ENCODE peak calls at places on chromosomes 16 and 17, in ten cellular contexts. Z, F, D, L, V, E, I, W, G and A are unnamed samples.

GRCh38 chr17:4766199-4766598 is 5.5 kb upstream of the TM4SF5 start:
- DNase-seq in I (no peak), L (no peak), V (no peak), G (peak), W (no peak), F (no peak), E (no peak), D (no peak), Z (no peak), A (no peak)

GRCh38 chr17:60970741-60971140 is 293.1 kb downstream of the BCAS3 start:
- DNase-seq in W (no peak), I (no peak), F (no peak), Z (no peak), G (no peak), V (no peak), D (no peak), E (no peak), L (no peak), A (no peak)

GRCh38 chr16:3611145-3611977 is at the start of gene SLX4:
- DNase-seq in G (peak), I (peak), W (peak), E (peak), F (peak), D (peak), V (peak), Z (peak), L (peak), A (peak)

GRCh38 chr16:49462356-49462988 is 88.9 kb downstream of the C16orf78 start:
- DNase-seq in D (no peak), G (no peak), E (no peak), I (no peak), V (no peak), L (peak), Z (no peak), F (no peak), W (no peak), A (no peak)

GRCh38 chr16:200388-200787 is 20.1 kb downstream of the HBQ1 start:
- DNase-seq in F (no peak), D (peak), Z (peak), L (no peak), E (peak), V (peak), I (no peak), G (no peak), W (peak), A (no peak)

GRCh38 chr16:75460441-75460840 is 4.0 kb downstream of the TMEM170A start:
- DNase-seq in W (no peak), G (no peak), L (no peak), I (no peak), F (peak), E (no peak), V (no peak), Z (no peak), D (no peak), A (no peak)

GRCh38 chr17:8056232-8056975 is 17.5 kb downstream of the ALOX15B start:
- DNase-seq in F (no peak), D (peak), V (peak), E (peak), L (peak), Z (peak), I (no peak), G (peak), W (peak), A (no peak)

GRCh38 chr16:59355704-59356103 is 621.6 kb upstream of the GOT2 start:
- DNase-seq in F (peak), I (no peak), D (no peak), V (no peak), Z (no peak), E (no peak), G (no peak), W (no peak), L (no peak), A (no peak)

GRCh38 chr17:48555183-48555615 is 10.3 kb upstream of the HOXB2 start:
- DNase-seq in I (no peak), Z (peak), G (no peak), D (peak), L (peak), F (no peak), E (peak), V (peak), W (peak), A (no peak)

GRCh38 chr16:85300451-85300968 is 188.2 kb upstream of the CIBAR2 start:
- DNase-seq in G (no peak), W (no peak), E (no peak), D (no peak), I (no peak), F (no peak), Z (no peak), L (no peak), V (no peak), A (no peak)

GRCh38 chr16:27304881-27305280 is 8.9 kb upstream of the IL4R start:
- DNase-seq in F (no peak), Z (no peak), G (no peak), W (no peak), D (no peak), E (peak), V (no peak), L (no peak), I (no peak), A (no peak)

DNA sequence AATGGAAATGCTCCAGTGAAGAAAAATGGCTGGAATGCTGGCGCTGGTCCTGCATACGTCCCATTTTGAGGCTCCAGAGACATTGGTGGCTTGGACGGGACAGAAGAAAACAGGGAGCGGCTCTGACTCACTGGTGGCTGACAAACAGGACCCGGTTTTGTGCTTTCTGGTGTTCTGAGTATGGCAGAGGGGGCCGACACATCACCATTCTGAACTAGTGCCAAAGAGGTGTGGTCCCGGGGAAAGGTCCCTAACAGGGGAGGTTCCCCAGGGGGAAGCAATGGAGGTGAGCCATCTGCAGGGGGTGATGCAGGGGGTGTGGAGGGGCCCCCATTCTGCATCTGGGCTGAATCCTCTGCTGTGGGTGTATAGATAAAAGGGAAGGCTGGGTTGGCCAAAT is 8.3 kb downstream of the ANKRD40 start:
- DNase-seq in F (no peak), W (no peak), V (peak), L (no peak), D (peak), G (no peak), I (no peak), Z (no peak), E (peak), A (no peak)
- H3K27ac ChIP-seq in F (no peak), W (no peak), V (no peak), L (no peak), D (peak), G (no peak), I (no peak), Z (no peak), E (no peak), A (no peak)

GRCh38 chr17:81235822-81236740 is 2.8 kb downstream of the TEPSIN start:
- DNase-seq in E (no peak), W (no peak), G (no peak), F (no peak), L (no peak), Z (no peak), V (no peak), I (no peak), D (no peak), A (no peak)
- H3K27ac ChIP-seq in E (no peak), W (no peak), G (no peak), F (no peak), L (no peak), Z (no peak), V (no peak), I (no peak), D (no peak), A (no peak)

GRCh38 chr17:82985436-82985820 is 94.0 kb upstream of the METRNL start:
- DNase-seq in F (no peak), V (peak), L (peak), I (no peak), E (no peak), D (no peak), G (no peak), W (no peak), Z (no peak), A (no peak)
- H3K27ac ChIP-seq in F (no peak), V (no peak), L (no peak), I (no peak), E (no peak), D (no peak), G (no peak), W (no peak), Z (peak), A (no peak)

GRCh38 chr17:41975099-41976083 is 8.8 kb downstream of the CNP start:
- DNase-seq in D (no peak), W (peak), Z (no peak), E (peak), F (no peak), G (no peak), I (no peak), L (no peak), V (peak), A (peak)
- H3K27ac ChIP-seq in D (no peak), W (no peak), Z (no peak), E (peak), F (no peak), G (no peak), I (no peak), L (no peak), V (peak), A (peak)

GRCh38 chr17:883586-883962 is 96.0 kb downstream of the NXN start:
- DNase-seq in Z (no peak), F (no peak), E (no peak), G (no peak), L (no peak), I (no peak), V (no peak), D (no peak), W (no peak), A (no peak)

GRCh38 chr17:880074-880870 is 98.1 kb downstream of the MRM3 start:
- DNase-seq in F (no peak), E (peak), V (peak), L (no peak), W (peak), G (no peak), D (no peak), I (no peak), Z (no peak), A (no peak)

GRCh38 chr17:879546-879945 is 97.4 kb downstream of the MRM3 start:
- DNase-seq in L (peak), I (peak), W (peak), V (peak), D (peak), E (peak), F (peak), Z (peak), G (peak), A (no peak)

GRCh38 chr17:882827-883585 is 96.6 kb downstream of the NXN start:
- DNase-seq in W (peak), G (no peak), L (no peak), Z (peak), V (peak), F (peak), I (no peak), E (peak), D (no peak), A (no peak)

GRCh38 chr17:880871-881269 is 98.7 kb downstream of the NXN start:
- DNase-seq in G (no peak), Z (no peak), I (no peak), F (no peak), V (no peak), W (no peak), L (no peak), D (no peak), E (no peak), A (no peak)
- H3K27ac ChIP-seq in G (no peak), Z (peak), I (no peak), F (peak), V (peak), W (no peak), L (no peak), D (no peak), E (peak), A (no peak)

DNA sequence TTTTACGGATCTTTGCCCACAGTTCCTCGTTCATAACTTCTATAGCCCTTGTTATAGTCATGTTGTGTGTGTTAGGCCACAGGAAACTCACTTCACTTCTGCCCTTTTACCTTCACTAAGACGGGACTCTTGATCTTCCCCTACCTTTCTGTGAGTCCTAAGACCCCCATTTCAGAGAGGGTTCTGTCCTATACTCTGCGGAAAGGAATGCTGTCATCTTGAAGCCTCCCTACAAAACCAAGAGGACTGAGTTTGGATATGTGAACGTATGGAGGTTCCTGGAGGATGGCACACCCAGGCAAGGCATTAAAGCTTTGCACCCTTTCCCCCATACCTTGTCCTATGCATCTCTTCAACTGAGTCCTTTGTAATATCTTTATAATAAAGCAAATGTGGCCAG is 3.7 kb downstream of the UBB start:
- DNase-seq in G (no peak), Z (no peak), F (no peak), D (peak), L (no peak), W (no peak), V (no peak), E (no peak), I (no peak), A (no peak)
- H3K27ac ChIP-seq in G (no peak), Z (no peak), F (no peak), D (no peak), L (no peak), W (no peak), V (no peak), E (peak), I (no peak), A (no peak)

GRCh38 chr16:29734826-29735225 is 11.0 kb downstream of the C16orf54 start:
- DNase-seq in V (no peak), F (no peak), D (no peak), I (no peak), W (peak), Z (no peak), E (no peak), L (no peak), G (no peak), A (no peak)

GRCh38 chr16:29726845-29727379 is 18.9 kb downstream of the C16orf54 start:
- DNase-seq in V (no peak), W (no peak), F (no peak), I (no peak), Z (no peak), L (no peak), D (no peak), G (peak), E (no peak), A (no peak)

GRCh38 chr16:29727452-29727851 is 18.3 kb downstream of the C16orf54 start:
- DNase-seq in D (no peak), V (no peak), F (no peak), I (no peak), W (no peak), E (no peak), L (no peak), Z (no peak), G (no peak), A (no peak)

GRCh38 chr16:29730649-29731048 is 15.1 kb downstream of the C16orf54 start:
- DNase-seq in V (no peak), F (no peak), E (no peak), G (no peak), I (no peak), D (no peak), L (no peak), W (no peak), Z (no peak), A (no peak)

GRCh38 chr16:29729116-29729521 is 16.7 kb downstream of the C16orf54 start:
- DNase-seq in G (peak), E (peak), V (peak), I (no peak), L (peak), D (peak), Z (peak), W (peak), F (peak), A (peak)
- H3K27ac ChIP-seq in G (no peak), E (no peak), V (no peak), I (no peak), L (no peak), D (no peak), Z (no peak), W (no peak), F (peak), A (no peak)

DNA sequence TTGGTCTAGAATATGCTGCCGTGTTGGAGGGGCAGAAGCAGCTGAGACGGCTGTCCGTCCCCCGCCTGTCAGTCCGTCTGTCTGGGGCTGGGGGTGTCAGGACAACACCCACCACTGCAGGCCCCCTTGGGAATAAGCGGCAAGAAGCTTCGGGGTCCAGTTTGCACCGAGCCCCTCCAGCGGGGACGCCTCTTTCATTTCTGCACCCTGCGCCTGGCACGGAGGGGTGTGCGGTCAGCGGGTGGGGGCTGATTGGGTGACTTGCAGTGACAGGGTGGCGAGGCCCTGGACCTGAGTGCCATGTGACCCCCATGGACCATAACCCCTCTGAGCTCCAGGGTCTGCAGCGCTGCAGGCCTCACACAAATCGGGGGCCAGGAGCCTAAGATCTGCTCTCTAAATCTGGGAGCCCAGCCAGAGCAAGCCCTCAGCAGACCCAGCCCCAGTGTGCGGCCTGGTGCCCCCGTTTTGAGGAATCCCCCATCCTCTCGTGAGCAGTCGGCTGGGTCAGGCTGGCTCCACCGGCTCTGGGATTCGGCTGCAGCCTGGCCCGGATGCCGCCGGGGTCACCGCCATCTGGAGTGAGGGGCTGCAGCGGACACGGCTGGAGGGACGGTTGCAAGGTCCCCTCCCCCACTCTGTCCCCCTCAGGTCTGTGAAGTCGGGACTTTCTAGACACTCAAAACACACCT is 8.3 kb downstream of the CBFA2T3 start:
- DNase-seq in Z (no peak), E (no peak), F (no peak), W (no peak), G (no peak), D (no peak), V (no peak), L (no peak), I (no peak), A (no peak)
- H3K27ac ChIP-seq in Z (no peak), E (no peak), F (no peak), W (no peak), G (no peak), D (no peak), V (no peak), L (no peak), I (no peak), A (no peak)

GRCh38 chr17:1786708-1787107 is 24.8 kb downstream of the SERPINF1 start:
- DNase-seq in Z (no peak), W (peak), L (no peak), V (no peak), I (no peak), G (peak), D (no peak), F (no peak), E (no peak), A (no peak)
- H3K27ac ChIP-seq in Z (peak), W (peak), L (no peak), V (peak), I (no peak), G (peak), D (peak), F (no peak), E (peak), A (peak)